ENCODE peak calls at places on chromosomes 3 and 15, in four cellular contexts. One of them, this sample, is unnamed.

GRCh38 chr3:52144034-52144795 is 10.0 kb downstream of the POC1A start:
- DNase-seq in A549: peak
- DNase-seq in sigmoid colon: peak
- DNase-seq in PC-3: peak
- DNase-seq in this sample: peak

GRCh38 chr15:34018021-34018645 is 20.9 kb downstream of the AVEN start:
- DNase-seq in PC-3: no peak
- DNase-seq in sigmoid colon: no peak
- DNase-seq in A549: no peak
- DNase-seq in this sample: no peak

GRCh38 chr3:171055336-171056178 is 29.0 kb upstream of the SLC2A2 start:
- DNase-seq in sigmoid colon: no peak
- DNase-seq in PC-3: peak
- DNase-seq in A549: peak
- DNase-seq in this sample: no peak

GRCh38 chr3:121658716-121659435 is 1.8 kb downstream of the HCLS1 start:
- DNase-seq in sigmoid colon: no peak
- DNase-seq in A549: no peak
- DNase-seq in PC-3: no peak
- DNase-seq in this sample: no peak

GRCh38 chr3:12750223-12750622 is 8.8 kb downstream of the TMEM40 start:
- DNase-seq in PC-3: peak
- DNase-seq in A549: peak
- DNase-seq in sigmoid colon: no peak
- DNase-seq in this sample: peak

GRCh38 chr15:93037341-93038063 is 51.5 kb downstream of the RGMA start:
- DNase-seq in sigmoid colon: peak
- DNase-seq in PC-3: no peak
- DNase-seq in A549: no peak
- DNase-seq in this sample: no peak

GRCh38 chr3:194142156-194142910 is 6.4 kb downstream of the HES1 start:
- DNase-seq in A549: no peak
- DNase-seq in sigmoid colon: peak
- DNase-seq in PC-3: no peak
- DNase-seq in this sample: no peak

GRCh38 chr3:122902326-122902725 is 107.5 kb downstream of the SLC49A4 start:
- DNase-seq in PC-3: peak
- DNase-seq in A549: no peak
- DNase-seq in sigmoid colon: no peak
- DNase-seq in this sample: no peak

GRCh38 chr15:66644815-66645345 is 57.2 kb upstream of the SMAD6 start:
- DNase-seq in PC-3: no peak
- DNase-seq in sigmoid colon: no peak
- DNase-seq in A549: no peak
- DNase-seq in this sample: no peak

GRCh38 chr15:75059607-75060006 is 36.2 kb downstream of the PPCDC start:
- DNase-seq in sigmoid colon: no peak
- DNase-seq in A549: no peak
- DNase-seq in PC-3: no peak
- DNase-seq in this sample: no peak

GRCh38 chr3:29694783-29695182 is 413.9 kb downstream of the RBMS3 start:
- DNase-seq in PC-3: peak
- DNase-seq in sigmoid colon: no peak
- DNase-seq in A549: peak
- DNase-seq in this sample: peak

GRCh38 chr3:159640220-159640619 is 348.4 kb upstream of the IL12A start:
- DNase-seq in sigmoid colon: no peak
- DNase-seq in A549: no peak
- DNase-seq in PC-3: no peak
- DNase-seq in this sample: no peak

GRCh38 chr15:85128636-85129035 is 147.0 kb downstream of the PDE8A start:
- DNase-seq in A549: no peak
- DNase-seq in PC-3: no peak
- DNase-seq in sigmoid colon: no peak
- DNase-seq in this sample: no peak

GRCh38 chr3:128122013-128122412 is 1.6 kb downstream of the RUVBL1 start:
- DNase-seq in A549: no peak
- DNase-seq in sigmoid colon: no peak
- DNase-seq in PC-3: no peak
- DNase-seq in this sample: no peak

GRCh38 chr3:62178739-62179600 is 194.4 kb downstream of the FEZF2 start:
- DNase-seq in PC-3: no peak
- DNase-seq in A549: no peak
- DNase-seq in sigmoid colon: no peak
- DNase-seq in this sample: no peak

GRCh38 chr15:73894133-73894814 is 20.9 kb downstream of the TBC1D21 start:
- DNase-seq in sigmoid colon: no peak
- DNase-seq in A549: no peak
- DNase-seq in PC-3: no peak
- DNase-seq in this sample: no peak

GRCh38 chr3:147411235-147411607 is 2.1 kb downstream of the ZIC1 start:
- DNase-seq in PC-3: no peak
- DNase-seq in A549: no peak
- DNase-seq in sigmoid colon: no peak
- DNase-seq in this sample: no peak

GRCh38 chr3:165885558-165886270 is 48.5 kb upstream of the BCHE start:
- DNase-seq in PC-3: no peak
- DNase-seq in A549: no peak
- DNase-seq in sigmoid colon: no peak
- DNase-seq in this sample: no peak

GRCh38 chr3:104723000-104723399 is 643.7 kb upstream of the ALCAM start:
- DNase-seq in sigmoid colon: no peak
- DNase-seq in PC-3: no peak
- DNase-seq in A549: no peak
- DNase-seq in this sample: no peak

GRCh38 chr15:98772895-98773294 is 124.6 kb downstream of the IGF1R start:
- DNase-seq in A549: no peak
- DNase-seq in sigmoid colon: no peak
- DNase-seq in PC-3: no peak
- DNase-seq in this sample: no peak

DNA sequence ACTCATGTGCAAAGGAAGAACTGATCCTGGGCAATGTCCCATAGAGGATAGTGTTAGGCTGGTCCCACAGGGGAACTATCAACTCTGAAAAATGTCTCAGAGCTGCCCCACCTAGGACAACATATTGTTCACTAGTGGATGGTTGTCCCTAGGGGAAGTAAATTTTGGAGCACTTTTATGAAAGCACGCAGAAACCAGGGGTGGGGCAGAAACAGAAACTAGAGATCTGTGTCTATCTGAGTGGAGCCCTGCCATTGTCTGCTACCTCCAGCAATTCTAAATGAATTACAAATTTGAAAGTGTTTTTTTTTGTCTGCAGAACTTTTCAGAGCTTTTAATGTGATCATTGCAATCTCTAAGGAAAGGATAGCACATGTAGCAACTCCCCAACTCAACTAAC is 357.1 kb upstream of the PROK2 start:
- DNase-seq in PC-3: no peak
- DNase-seq in A549: no peak
- DNase-seq in sigmoid colon: no peak
- DNase-seq in this sample: no peak
- H3K27ac ChIP-seq in PC-3: no peak
- H3K27ac ChIP-seq in A549: no peak
- H3K27ac ChIP-seq in sigmoid colon: no peak
- H3K27ac ChIP-seq in this sample: no peak

GRCh38 chr15:68313501-68314390 is 36.2 kb downstream of the FEM1B start:
- DNase-seq in A549: no peak
- DNase-seq in PC-3: no peak
- DNase-seq in sigmoid colon: no peak
- DNase-seq in this sample: no peak

GRCh38 chr15:68311464-68311835 is 33.9 kb downstream of the FEM1B start:
- DNase-seq in sigmoid colon: no peak
- DNase-seq in A549: no peak
- DNase-seq in PC-3: no peak
- DNase-seq in this sample: no peak

GRCh38 chr15:68314563-68314962 is 37.0 kb downstream of the FEM1B start:
- DNase-seq in PC-3: no peak
- DNase-seq in sigmoid colon: no peak
- DNase-seq in A549: no peak
- DNase-seq in this sample: no peak

GRCh38 chr15:68311859-68312557 is 34.5 kb downstream of the FEM1B start:
- DNase-seq in sigmoid colon: no peak
- DNase-seq in A549: no peak
- DNase-seq in PC-3: no peak
- DNase-seq in this sample: no peak

DNA sequence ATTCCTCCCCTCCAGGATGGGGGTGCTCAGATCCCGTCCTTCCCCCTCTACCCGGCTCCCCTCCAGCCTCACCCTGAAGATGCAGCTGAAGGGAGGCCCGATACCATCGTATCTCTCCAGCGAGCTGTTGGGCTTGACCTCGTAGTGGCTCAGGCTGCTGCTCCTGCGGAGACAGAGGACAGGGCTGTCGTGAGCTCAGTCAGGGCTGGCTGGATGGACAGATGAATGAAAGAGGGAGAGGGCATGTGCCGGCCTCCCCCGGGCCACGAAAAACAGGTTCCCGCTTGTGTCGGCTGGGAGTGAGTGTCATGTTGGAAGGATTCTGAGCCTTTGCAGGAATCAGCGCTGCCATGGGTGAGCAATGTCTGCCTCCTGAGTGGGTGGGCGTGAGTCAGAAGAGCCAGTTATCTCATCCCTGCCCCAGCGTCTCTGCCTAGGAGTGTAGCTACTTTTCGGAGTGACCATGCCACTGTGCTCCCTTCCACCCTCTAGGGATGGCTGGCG is 35.2 kb downstream of the FEM1B start:
- DNase-seq in PC-3: no peak
- DNase-seq in A549: no peak
- DNase-seq in sigmoid colon: no peak
- DNase-seq in this sample: peak
- TF ChIP-seq CTCF in PC-3: no peak
- TF ChIP-seq CTCF in A549: no peak
- TF ChIP-seq CTCF in sigmoid colon: no peak
- TF ChIP-seq CTCF in this sample: no peak

GRCh38 chr15:40340038-40340739 is 550 bp downstream of the CCDC9B start:
- DNase-seq in PC-3: peak
- DNase-seq in A549: peak
- DNase-seq in sigmoid colon: peak
- DNase-seq in this sample: peak
- H3K27ac ChIP-seq in PC-3: peak
- H3K27ac ChIP-seq in A549: peak
- H3K27ac ChIP-seq in sigmoid colon: peak
- H3K27ac ChIP-seq in this sample: peak

DNA sequence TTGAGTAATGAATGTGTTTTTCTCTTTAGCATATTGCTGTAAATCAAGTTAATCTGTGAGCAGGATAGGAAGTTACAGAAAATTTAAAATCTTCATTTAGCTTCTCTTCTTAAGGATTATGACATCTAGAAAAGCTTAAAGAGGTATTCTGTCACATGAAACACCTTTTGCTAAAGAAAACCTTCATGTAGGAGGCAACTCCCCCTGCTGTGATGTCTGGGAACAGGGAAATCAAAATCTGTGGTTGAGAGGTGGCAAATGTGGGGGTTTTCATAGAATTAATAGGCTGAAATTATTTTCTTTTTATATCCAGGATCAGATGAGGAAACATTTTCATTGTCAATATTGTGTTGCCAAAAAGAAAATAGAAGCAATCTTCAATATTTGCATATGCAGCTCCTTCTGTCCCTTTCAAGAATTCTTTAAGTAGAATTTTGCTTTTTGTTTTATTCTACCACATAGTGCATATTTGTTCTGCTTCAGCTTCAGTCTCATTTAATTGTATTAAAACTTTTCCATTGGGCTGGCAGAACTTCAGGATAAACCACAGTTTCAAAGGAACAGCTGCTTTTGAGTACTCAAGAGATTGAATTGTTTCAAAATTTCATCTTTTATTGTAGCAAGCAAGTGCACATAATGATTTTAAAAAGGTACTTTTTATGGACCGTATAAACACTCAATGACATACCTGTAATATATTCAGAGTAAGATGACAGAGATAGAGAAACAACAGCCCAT is 128.4 kb downstream of the RAP2B start:
- DNase-seq in PC-3: peak
- DNase-seq in sigmoid colon: no peak
- DNase-seq in A549: no peak
- DNase-seq in this sample: peak
- TF ChIP-seq CTCF in PC-3: peak
- TF ChIP-seq CTCF in sigmoid colon: no peak
- TF ChIP-seq CTCF in A549: peak
- TF ChIP-seq CTCF in this sample: no peak

DNA sequence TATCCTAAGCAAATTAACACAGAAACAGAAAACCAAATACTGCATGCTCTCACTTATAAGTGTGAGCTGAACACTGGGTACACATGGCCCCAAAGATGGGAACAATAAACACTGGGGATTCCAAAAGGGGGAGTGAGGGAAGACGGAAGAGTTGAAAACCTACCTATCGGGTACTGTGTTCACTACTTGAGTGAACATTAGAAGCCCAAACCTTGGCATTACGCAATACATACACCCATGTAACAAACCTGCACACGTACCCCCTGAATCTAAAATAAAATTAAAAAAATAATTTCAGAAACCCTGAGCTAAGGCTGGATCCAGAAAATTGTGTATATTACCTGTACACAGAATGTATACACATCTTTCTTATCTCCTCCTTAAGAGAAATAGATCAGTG is 42.8 kb upstream of the C3orf70 start:
- DNase-seq in sigmoid colon: no peak
- DNase-seq in A549: no peak
- DNase-seq in PC-3: no peak
- DNase-seq in this sample: no peak
- H3K27ac ChIP-seq in sigmoid colon: no peak
- H3K27ac ChIP-seq in A549: no peak
- H3K27ac ChIP-seq in PC-3: no peak
- H3K27ac ChIP-seq in this sample: no peak

This sample was measured in RWPE1.